ENCODE peak calls at places on chromosomes 7 and 10, in six cellular contexts. U is fibroblast of pulmonary artery, T is mucosa of descending colon, J is adrenal gland, R is kidney, H is AG04450. V is an unnamed sample.

GRCh38 chr7:107972075-107972482 is 30.9 kb downstream of the LAMB1 start:
- DNase-seq in U (peak), T (no peak), J (no peak), R (no peak), H (peak), V (no peak)

GRCh38 chr7:21141476-21141875 is 286.4 kb upstream of the SP4 start:
- DNase-seq in U (no peak), T (no peak), J (no peak), R (no peak), H (no peak), V (no peak)

GRCh38 chr7:158439035-158439434 is 148.6 kb downstream of the PTPRN2 start:
- DNase-seq in U (no peak), T (no peak), J (no peak), R (no peak), H (no peak), V (no peak)

GRCh38 chr7:100590077-100590737 is 4.1 kb downstream of the FBXO24 start:
- DNase-seq in U (peak), T (peak), J (no peak), R (peak), H (no peak), V (no peak)

GRCh38 chr10:47339186-47339735 is 8.9 kb upstream of the RBP3 start:
- DNase-seq in U (no peak), T (no peak), J (no peak), R (peak), H (no peak), V (no peak)

GRCh38 chr7:143490719-143491306 is 13.1 kb downstream of the TAS2R41 start:
- DNase-seq in U (peak), T (no peak), J (no peak), R (no peak), H (no peak), V (no peak)

GRCh38 chr7:83365746-83366145 is 203.1 kb upstream of the PCLO start:
- DNase-seq in U (peak), T (no peak), J (no peak), R (no peak), H (no peak), V (no peak)

GRCh38 chr7:155521743-155522398 is 24.5 kb downstream of the CNPY1 start:
- DNase-seq in U (no peak), T (no peak), J (no peak), R (no peak), H (no peak), V (no peak)

GRCh38 chr10:62501547-62501946 is 127.4 kb downstream of the ZNF365 start:
- DNase-seq in U (peak), T (no peak), J (no peak), R (no peak), H (no peak), V (no peak)

GRCh38 chr7:24738577-24738976 is 18.7 kb downstream of the GSDME start:
- DNase-seq in U (no peak), T (no peak), J (no peak), R (no peak), H (no peak), V (no peak)

GRCh38 chr7:103989785-103990775 is 622 bp upstream of the RELN start:
- DNase-seq in U (peak), T (no peak), J (no peak), R (peak), H (no peak), V (peak)

GRCh38 chr10:3091346-3091787 is 24.0 kb downstream of the PFKP start:
- DNase-seq in U (peak), T (no peak), J (no peak), R (peak), H (peak), V (no peak)

GRCh38 chr7:4169505-4169904 is 512.6 kb upstream of the FOXK1 start:
- DNase-seq in U (no peak), T (peak), J (no peak), R (no peak), H (no peak), V (no peak)

GRCh38 chr10:118698421-118698820 is 56.3 kb downstream of the CACUL1 start:
- DNase-seq in U (peak), T (peak), J (no peak), R (no peak), H (no peak), V (no peak)

GRCh38 chr10:122504551-122504950 is 43.2 kb downstream of the HTRA1 start:
- DNase-seq in U (peak), T (peak), J (peak), R (peak), H (peak), V (no peak)

GRCh38 chr7:21767300-21767900 is 178.3 kb downstream of the CDCA7L start:
- DNase-seq in U (peak), T (no peak), J (no peak), R (no peak), H (no peak), V (peak)

GRCh38 chr7:41641006-41641714 is 61.7 kb downstream of the INHBA start:
- DNase-seq in U (no peak), T (no peak), J (no peak), R (no peak), H (no peak), V (no peak)

GRCh38 chr10:43120948-43121290 is 17.3 kb upstream of the CSGALNACT2 start:
- DNase-seq in U (no peak), T (peak), J (no peak), R (peak), H (no peak), V (no peak)

GRCh38 chr10:63819753-63820347 is 298.6 kb downstream of the REEP3 start:
- DNase-seq in U (peak), T (no peak), J (peak), R (peak), H (peak), V (peak)

GRCh38 chr7:146736446-146737190 is 620.0 kb downstream of the CNTNAP2 start:
- DNase-seq in U (peak), T (no peak), J (no peak), R (no peak), H (no peak), V (no peak)

GRCh38 chr7:156827587-156828203 is 65.3 kb downstream of the LMBR1 start:
- DNase-seq in U (peak), T (no peak), J (no peak), R (no peak), H (no peak), V (no peak)

GRCh38 chr10:1289591-1289990 is 233.4 kb downstream of the WDR37 start:
- DNase-seq in U (no peak), T (no peak), J (no peak), R (no peak), H (no peak), V (no peak)

GRCh38 chr7:94239661-94240234 is 154.9 kb upstream of the COL1A2 start:
- DNase-seq in U (no peak), T (no peak), J (no peak), R (no peak), H (no peak), V (no peak)

GRCh38 chr7:157612664-157613561 is 276.1 kb downstream of the DNAJB6 start:
- DNase-seq in U (no peak), T (peak), J (no peak), R (peak), H (no peak), V (no peak)

GRCh38 chr7:97126483-97127171 is 9.1 kb downstream of the SDHAF3 start:
- DNase-seq in U (peak), T (no peak), J (no peak), R (no peak), H (no peak), V (peak)

GRCh38 chr10:97843296-97843671 is 6.4 kb upstream of the GOLGA7B start:
- DNase-seq in U (no peak), T (no peak), J (no peak), R (no peak), H (no peak), V (no peak)

GRCh38 chr10:60303778-60304177 is 85.9 kb downstream of the ANK3 start:
- DNase-seq in U (no peak), T (no peak), J (no peak), R (no peak), H (no peak), V (no peak)

GRCh38 chr10:28532223-28532508 is 752 bp upstream of the WAC start:
- DNase-seq in U (peak), T (peak), J (no peak), R (no peak), H (peak), V (no peak)

GRCh38 chr7:519974-520458 is 370 bp upstream of the PDGFA start:
- DNase-seq in U (peak), T (no peak), J (peak), R (peak), H (no peak), V (peak)

GRCh38 chr10:4763513-4763912 is 62.5 kb upstream of the AKR1E2 start:
- DNase-seq in U (no peak), T (no peak), J (no peak), R (no peak), H (no peak), V (no peak)

DNA sequence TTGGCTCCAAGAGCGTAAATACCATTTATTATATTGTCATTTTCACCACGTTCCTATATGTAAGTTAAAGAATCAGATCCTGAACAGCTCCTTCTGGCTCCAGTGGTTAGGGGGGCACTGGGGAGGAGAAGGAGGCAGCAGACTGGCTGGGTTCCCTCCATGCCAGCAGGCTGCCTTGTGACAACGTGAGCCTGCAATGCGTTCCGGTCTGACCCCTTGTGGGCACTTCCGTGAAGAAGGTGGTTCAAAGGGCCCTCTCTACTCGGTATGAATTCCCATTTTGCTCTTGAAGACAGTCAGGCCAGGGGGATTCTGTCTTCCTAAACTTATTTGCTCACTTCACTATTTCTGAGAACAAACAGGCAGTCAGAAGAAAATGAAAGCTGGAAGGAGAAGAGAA is 253.4 kb downstream of the BMPER start:
- DNase-seq in U (peak), T (no peak), J (no peak), R (no peak), H (no peak), V (no peak)
- TF ChIP-seq CTCF in U (peak), T (no peak), J (no peak), R (peak), H (peak), V (no peak)

GRCh38 chr7:45146531-45147379 is 10.8 kb upstream of the RAMP3 start:
- DNase-seq in U (no peak), T (no peak), J (no peak), R (peak), H (no peak), V (no peak)
- TF ChIP-seq CTCF in U (no peak), T (no peak), J (no peak), R (no peak), H (no peak), V (no peak)

GRCh38 chr10:14384915-14385314 is 54.2 kb upstream of the FRMD4A start:
- DNase-seq in U (no peak), T (no peak), J (no peak), R (no peak), H (no peak), V (no peak)

GRCh38 chr10:14384096-14384730 is 53.5 kb upstream of the FRMD4A start:
- DNase-seq in U (peak), T (no peak), J (no peak), R (no peak), H (no peak), V (no peak)

GRCh38 chr10:14383266-14383665 is 52.5 kb upstream of the FRMD4A start:
- DNase-seq in U (peak), T (no peak), J (no peak), R (no peak), H (no peak), V (no peak)

GRCh38 chr10:14386202-14386593 is 55.5 kb upstream of the FRMD4A start:
- DNase-seq in U (peak), T (no peak), J (no peak), R (no peak), H (peak), V (no peak)

GRCh38 chr10:14385591-14386201 is 55.0 kb upstream of the FRMD4A start:
- DNase-seq in U (peak), T (no peak), J (no peak), R (no peak), H (no peak), V (no peak)
- TF ChIP-seq CTCF in U (peak), T (no peak), J (no peak), R (no peak), H (peak), V (no peak)

GRCh38 chr7:43701502-43701859 is 27.8 kb downstream of the COA1 start:
- DNase-seq in U (no peak), T (no peak), J (no peak), R (no peak), H (no peak), V (no peak)

GRCh38 chr7:43701929-43702328 is 27.4 kb downstream of the COA1 start:
- DNase-seq in U (no peak), T (no peak), J (no peak), R (no peak), H (no peak), V (no peak)

GRCh38 chr7:43698461-43699255 is 30.7 kb downstream of the COA1 start:
- DNase-seq in U (no peak), T (no peak), J (no peak), R (no peak), H (no peak), V (no peak)

GRCh38 chr7:43700646-43701501 is 28.4 kb downstream of the COA1 start:
- DNase-seq in U (no peak), T (no peak), J (no peak), R (no peak), H (no peak), V (no peak)

GRCh38 chr7:43700059-43700501 is 29.2 kb downstream of the COA1 start:
- DNase-seq in U (peak), T (no peak), J (no peak), R (no peak), H (peak), V (no peak)
- TF ChIP-seq CTCF in U (peak), T (no peak), J (peak), R (peak), H (peak), V (peak)

DNA sequence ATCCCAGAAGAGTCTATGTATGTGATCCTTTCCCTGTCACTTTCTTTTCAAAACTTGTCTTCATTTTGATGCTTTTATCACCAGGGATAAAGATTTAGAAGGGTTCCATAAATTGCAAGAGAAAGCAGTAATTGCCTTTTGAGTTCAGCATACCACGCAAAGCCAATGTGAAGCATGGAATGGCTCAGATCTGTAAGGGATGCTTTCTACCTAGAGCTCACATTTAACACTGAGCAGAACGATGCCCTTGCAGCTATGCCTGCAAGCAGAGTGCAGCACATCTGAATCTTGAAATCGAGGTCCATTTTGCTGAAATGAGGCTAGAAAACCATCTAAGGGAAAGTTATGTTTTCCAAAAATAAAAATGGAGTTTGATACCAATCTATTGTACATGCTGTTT is 171.2 kb upstream of the CELF2 start:
- DNase-seq in U (no peak), T (no peak), J (no peak), R (no peak), H (no peak), V (no peak)
- TF ChIP-seq CTCF in U (no peak), T (no peak), J (no peak), R (no peak), H (no peak), V (no peak)

DNA sequence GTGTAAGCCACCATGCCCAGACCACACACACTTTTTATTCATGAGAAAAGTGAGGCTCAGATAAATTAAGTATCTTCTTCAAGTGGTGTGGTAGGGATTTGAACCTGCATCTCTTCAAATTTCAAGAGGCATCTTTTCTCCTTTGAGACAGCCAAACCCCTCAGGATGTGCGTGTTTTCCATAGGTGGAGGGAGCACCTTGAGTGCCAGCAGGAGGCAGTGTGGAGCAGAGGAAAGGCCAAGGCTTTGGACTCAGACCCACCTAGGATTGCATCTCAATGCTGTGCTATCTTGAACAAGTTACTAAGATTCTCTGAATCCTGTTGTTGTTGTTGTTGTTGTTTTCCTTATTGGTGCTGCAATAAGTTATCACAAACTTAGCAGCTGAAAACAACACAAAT is 40.2 kb upstream of the MYL10 start:
- DNase-seq in U (no peak), T (no peak), J (no peak), R (no peak), H (no peak), V (no peak)
- TF ChIP-seq CTCF in U (peak), T (no peak), J (no peak), R (no peak), H (peak), V (no peak)

GRCh38 chr10:31823358-31823757 is 105.3 kb downstream of the ARHGAP12 start:
- DNase-seq in U (no peak), T (no peak), J (no peak), R (no peak), H (no peak), V (no peak)
- TF ChIP-seq CTCF in U (no peak), T (no peak), J (no peak), R (no peak), H (no peak), V (no peak)